ENCODE peak calls at places on chromosomes 4 and X, in four cellular contexts. A, V, I and B are unnamed samples.

GRCh38 chrX:14872355-14872754 is 514 bp downstream of the FANCB start:
- DNase-seq in A (no peak), V (no peak), I (no peak), B (no peak)

GRCh38 chrX:103157511-103158316 is 57.2 kb upstream of the BEX4 start:
- DNase-seq in A (no peak), V (peak), I (peak), B (no peak)

GRCh38 chr4:139857021-139857420 is 191.4 kb downstream of the MGST2 start:
- DNase-seq in A (no peak), V (no peak), I (no peak), B (no peak)

GRCh38 chr4:133355636-133356035 is 206.5 kb downstream of the PCDH10 start:
- DNase-seq in A (no peak), V (no peak), I (no peak), B (no peak)

GRCh38 chr4:21593268-21594002 is 355.1 kb downstream of the KCNIP4 start:
- DNase-seq in A (no peak), V (no peak), I (peak), B (no peak)

GRCh38 chr4:61561028-61561427 is 360.9 kb downstream of the ADGRL3 start:
- DNase-seq in A (no peak), V (no peak), I (no peak), B (no peak)

GRCh38 chr4:94406668-94407437 is 44.9 kb upstream of the PDLIM5 start:
- DNase-seq in A (no peak), V (peak), I (peak), B (no peak)

GRCh38 chrX:25742334-25742733 is 395.8 kb upstream of the MAGEB18 start:
- DNase-seq in A (no peak), V (no peak), I (no peak), B (no peak)

GRCh38 chrX:133559909-133560308 is 144.6 kb upstream of the GPC4 start:
- DNase-seq in A (no peak), V (no peak), I (no peak), B (no peak)

GRCh38 chr4:78845469-78845868 is 69.3 kb downstream of the BMP2K start:
- DNase-seq in A (no peak), V (no peak), I (no peak), B (no peak)

GRCh38 chrX:102840871-102841705 is 96.0 kb upstream of the RAB40AL start:
- DNase-seq in A (no peak), V (no peak), I (peak), B (no peak)

GRCh38 chr4:166386491-166387367 is 513.7 kb downstream of the TLL1 start:
- DNase-seq in A (no peak), V (peak), I (no peak), B (no peak)

GRCh38 chr4:186808635-186809018 is 85.0 kb upstream of the FAT1 start:
- DNase-seq in A (no peak), V (peak), I (peak), B (no peak)

GRCh38 chr4:6093671-6094070 is 75.4 kb upstream of the C4orf50 start:
- DNase-seq in A (no peak), V (no peak), I (no peak), B (no peak)

GRCh38 chr4:80006935-80007744 is 65.9 kb downstream of the ANTXR2 start:
- DNase-seq in A (no peak), V (no peak), I (peak), B (no peak)

GRCh38 chr4:54746228-54746627 is 88.5 kb downstream of the KIT start:
- DNase-seq in A (no peak), V (peak), I (peak), B (peak)

GRCh38 chr4:88414755-88415154 is 36.1 kb downstream of the HERC6 start:
- DNase-seq in A (no peak), V (no peak), I (no peak), B (no peak)

GRCh38 chr4:2073808-2074481 is 14.8 kb downstream of the NAT8L start:
- DNase-seq in A (no peak), V (no peak), I (no peak), B (no peak)

GRCh38 chr4:67122029-67122428 is 423.3 kb downstream of the CENPC start:
- DNase-seq in A (no peak), V (no peak), I (no peak), B (no peak)

GRCh38 chr4:8473198-8473919 is 32.8 kb downstream of the TRMT44 start:
- DNase-seq in A (no peak), V (no peak), I (no peak), B (no peak)

GRCh38 chr4:39754309-39754708 is 56.4 kb downstream of the UBE2K start:
- DNase-seq in A (no peak), V (no peak), I (no peak), B (no peak)

GRCh38 chr4:59960143-59960542 is 1240.0 kb upstream of the ADGRL3 start:
- DNase-seq in A (no peak), V (no peak), I (no peak), B (no peak)

GRCh38 chr4:7240341-7240740 is 48.0 kb downstream of the SORCS2 start:
- DNase-seq in A (no peak), V (no peak), I (no peak), B (no peak)

GRCh38 chr4:1799364-1799996 is 6.4 kb downstream of the FGFR3 start:
- DNase-seq in A (no peak), V (no peak), I (no peak), B (no peak)

GRCh38 chr4:169620846-169621228 is 459 bp downstream of the CLCN3 start:
- DNase-seq in A (no peak), V (no peak), I (peak), B (no peak)

GRCh38 chr4:77047037-77047436 is 28.8 kb downstream of the CCNI start:
- DNase-seq in A (no peak), V (no peak), I (peak), B (no peak)

GRCh38 chr4:73034896-73035295 is 34.6 kb downstream of the COX18 start:
- DNase-seq in A (no peak), V (no peak), I (no peak), B (no peak)

GRCh38 chrX:83658731-83659130 is 150.6 kb downstream of the POU3F4 start:
- DNase-seq in A (no peak), V (no peak), I (no peak), B (no peak)

GRCh38 chrX:56728752-56729151 is 291 bp upstream of the NBDY start:
- DNase-seq in A (no peak), V (no peak), I (peak), B (no peak)

GRCh38 chr4:114264877-114265291 is 285.4 kb upstream of the ARSJ start:
- DNase-seq in A (no peak), V (peak), I (peak), B (peak)

GRCh38 chrX:38999967-39000745 is 198.9 kb downstream of the MID1IP1 start:
- DNase-seq in A (no peak), V (no peak), I (no peak), B (no peak)

GRCh38 chr4:64617813-64618212 is 208.6 kb upstream of the TECRL start:
- DNase-seq in A (no peak), V (no peak), I (peak), B (no peak)

GRCh38 chrX:46642145-46642544 is 68.6 kb downstream of the CHST7 start:
- DNase-seq in A (no peak), V (peak), I (peak), B (no peak)

GRCh38 chrX:112967341-112967740 is 126.7 kb upstream of the AMOT start:
- DNase-seq in A (no peak), V (no peak), I (peak), B (no peak)

GRCh38 chr4:91485415-91485814 is 818.4 kb upstream of the GRID2 start:
- DNase-seq in A (no peak), V (no peak), I (no peak), B (no peak)

GRCh38 chr4:145709843-145710242 is 29.9 kb downstream of the C4orf51 start:
- DNase-seq in A (no peak), V (peak), I (peak), B (peak)

GRCh38 chr4:109910261-109910660 is 2.4 kb upstream of the EGF start:
- DNase-seq in A (no peak), V (no peak), I (no peak), B (no peak)

GRCh38 chr4:184039963-184040383 is 134.9 kb downstream of the STOX2 start:
- DNase-seq in A (no peak), V (no peak), I (no peak), B (no peak)

GRCh38 chrX:13489451-13489850 is 80.0 kb upstream of the EGFL6 start:
- DNase-seq in A (no peak), V (peak), I (peak), B (no peak)

GRCh38 chr4:112552668-112553067 is 36.7 kb upstream of the NEUROG2 start:
- DNase-seq in A (no peak), V (peak), I (peak), B (peak)

GRCh38 chr4:47942420-47942819 is 28.0 kb upstream of the NFXL1 start:
- DNase-seq in A (no peak), V (no peak), I (no peak), B (no peak)

DNA sequence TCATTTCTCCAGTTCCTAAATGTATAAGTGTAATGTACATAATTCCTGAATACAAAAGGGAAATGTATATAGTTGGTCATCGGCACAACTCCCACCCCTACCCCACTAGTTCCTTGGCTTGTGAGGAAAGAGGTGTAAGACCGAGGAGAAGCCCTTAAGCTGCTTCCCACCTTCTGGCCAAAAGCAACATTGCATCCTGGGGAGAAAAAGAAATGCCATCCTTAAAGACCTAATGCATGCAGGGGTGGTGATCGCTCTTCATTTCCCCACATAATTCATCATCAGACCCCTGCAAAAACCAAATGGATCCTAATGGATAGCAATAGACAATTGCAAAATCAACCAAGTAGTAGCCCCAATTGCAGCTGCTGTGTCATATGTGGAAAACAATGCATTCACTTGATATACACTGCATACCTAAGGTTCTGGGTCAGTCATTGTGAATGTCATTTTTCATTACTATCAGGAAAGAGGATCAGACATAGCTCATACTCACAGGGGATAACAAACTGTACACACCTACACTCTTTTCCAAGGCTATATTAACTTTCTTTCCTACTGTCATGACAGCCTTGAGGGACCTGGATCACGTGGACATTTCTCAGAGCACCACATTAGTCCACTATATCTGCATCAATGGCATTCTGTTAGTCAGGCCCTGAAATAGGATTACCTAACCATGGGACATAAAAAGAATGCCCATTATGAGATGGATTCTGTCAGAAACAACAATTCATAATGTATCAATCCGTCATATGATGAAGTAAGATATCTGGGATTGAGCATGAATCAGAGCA is 31.7 kb upstream of the NFXL1 start:
- DNase-seq in A (no peak), V (no peak), I (no peak), B (no peak)
- TF ChIP-seq CTCF in A (no peak), V (peak), I (no peak), B (no peak)

DNA sequence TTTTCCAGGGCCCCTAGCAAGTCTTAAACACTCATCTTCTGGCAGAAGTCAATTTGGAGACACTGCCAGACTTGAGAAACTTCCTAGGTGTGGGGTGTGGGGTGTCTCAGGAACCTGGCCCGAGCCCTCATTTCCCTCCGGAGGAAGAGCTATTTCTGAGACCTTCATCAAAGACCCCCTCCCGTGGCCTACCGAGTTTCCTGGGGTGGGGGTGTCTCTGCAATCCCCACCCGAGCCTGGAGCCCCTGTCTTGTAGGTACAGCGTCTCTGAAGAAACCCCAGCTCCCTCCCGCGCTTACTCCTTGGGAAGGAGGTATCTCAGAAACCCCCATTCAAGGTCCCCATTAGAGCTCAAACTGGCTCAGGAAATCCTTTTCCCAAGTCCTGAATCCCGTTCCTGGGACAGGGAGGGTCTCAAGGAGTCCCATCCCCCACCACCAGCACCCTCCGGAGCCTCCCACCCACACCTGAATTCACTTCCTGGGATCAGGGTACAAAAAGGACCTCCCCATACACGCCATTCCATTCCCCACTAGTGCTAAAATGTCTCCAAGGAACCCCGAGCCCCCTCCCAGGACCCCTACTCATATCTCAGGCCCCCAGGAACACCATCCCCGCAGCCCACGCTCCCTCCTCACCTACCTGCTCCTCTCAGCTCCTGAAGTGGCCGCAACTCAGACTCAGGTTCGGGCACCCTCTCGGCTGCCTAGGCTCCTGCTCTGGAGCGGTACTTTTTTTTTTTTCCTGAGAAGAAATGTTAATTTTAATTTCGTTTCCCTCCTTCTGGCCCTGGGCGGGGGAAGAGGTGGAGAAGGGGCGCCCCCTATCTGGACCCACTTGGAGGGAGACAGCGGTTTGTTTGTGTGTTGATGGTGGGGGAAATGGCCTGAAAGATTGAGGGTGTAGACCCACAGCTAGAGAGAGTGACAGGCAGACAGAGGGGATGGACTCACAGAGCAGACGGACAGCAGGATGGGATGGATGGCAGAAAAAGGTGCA is 1.1 kb downstream of the SLC38A5 start:
- DNase-seq in A (no peak), V (no peak), I (no peak), B (no peak)
- TF ChIP-seq CTCF in A (no peak), V (peak), I (peak), B (no peak)

GRCh38 chr4:121112530-121112929 is 40.2 kb upstream of the NDNF start:
- DNase-seq in A (no peak), V (no peak), I (no peak), B (no peak)
- TF ChIP-seq CTCF in A (no peak), V (peak), I (peak), B (no peak)

GRCh38 chr4:164771088-164771487 is 17.2 kb downstream of the SMIM31 start:
- DNase-seq in A (no peak), V (no peak), I (no peak), B (no peak)

GRCh38 chr4:164765096-164765495 is 11.2 kb downstream of the SMIM31 start:
- DNase-seq in A (no peak), V (no peak), I (no peak), B (no peak)

GRCh38 chr4:164770051-164770724 is 16.3 kb downstream of the SMIM31 start:
- DNase-seq in A (no peak), V (no peak), I (no peak), B (no peak)

GRCh38 chr4:164772076-164772475 is 18.1 kb downstream of the SMIM31 start:
- DNase-seq in A (no peak), V (no peak), I (no peak), B (no peak)

GRCh38 chr4:164768516-164768915 is 14.6 kb downstream of the SMIM31 start:
- DNase-seq in A (no peak), V (no peak), I (peak), B (no peak)
- TF ChIP-seq CTCF in A (no peak), V (peak), I (peak), B (peak)

GRCh38 chr4:89755210-89755609 is 81.8 kb downstream of the SNCA start:
- DNase-seq in A (no peak), V (no peak), I (peak), B (no peak)
- TF ChIP-seq CTCF in A (no peak), V (peak), I (peak), B (peak)

GRCh38 chrX:8305336-8305735 is 134.3 kb upstream of the VCX2 start:
- DNase-seq in A (no peak), V (no peak), I (no peak), B (no peak)
- TF ChIP-seq CTCF in A (no peak), V (no peak), I (no peak), B (no peak)